ENCODE peak calls at places on chromosomes 11 and 22, in five cellular contexts. Q is A549, C is foreskin fibroblast, T is keratinocyte, Y is HL-60. H is an unnamed sample.

GRCh38 chr11:26983645-26984044 is 10.3 kb upstream of the FIBIN start:
- DNase-seq in Y (no peak), C (no peak), Q (no peak), T (no peak), H (no peak)

GRCh38 chr22:35150163-35151107 is 84.5 kb downstream of the ISX start:
- DNase-seq in Y (peak; percentile 62), T (no peak), C (peak; percentile 49), Q (peak; percentile 37), H (no peak)

GRCh38 chr22:41561788-41562187 is 978 bp downstream of the CSDC2 start:
- DNase-seq in T (no peak), Y (no peak), Q (no peak), C (no peak), H (no peak)

GRCh38 chr11:100442017-100442416 is 245.1 kb upstream of the ARHGAP42 start:
- DNase-seq in Y (no peak), T (no peak), Q (no peak), C (no peak), H (no peak)

GRCh38 chr11:128039140-128040021 is 548.0 kb downstream of the ETS1 start:
- DNase-seq in T (no peak), C (peak; percentile 94), Y (peak; percentile 97), Q (no peak), H (peak; percentile 57)

GRCh38 chr11:3095712-3096361 is 38.6 kb upstream of the CARS1 start:
- DNase-seq in Y (no peak), Q (no peak), C (peak; percentile 89), T (no peak), H (no peak)

GRCh38 chr22:44100411-44100810 is 76.3 kb downstream of the PARVB start:
- DNase-seq in Y (no peak), T (no peak), C (no peak), Q (no peak), H (no peak)

GRCh38 chr11:46489668-46490560 is 98.3 kb upstream of the CHRM4 start:
- DNase-seq in Q (peak; percentile 66), T (no peak), C (peak; percentile 65), Y (peak; percentile 50), H (no peak)

GRCh38 chr11:9363954-9364912 is 20.2 kb upstream of the IPO7 start:
- DNase-seq in Y (peak; percentile 95), C (peak; percentile 99), T (peak; percentile 91), Q (peak; percentile 99), H (peak; percentile 91)
- TF ChIP-seq CTCF in Y (no peak), C (no peak), T (no peak), Q (no peak), H (peak; percentile 2)

DNA sequence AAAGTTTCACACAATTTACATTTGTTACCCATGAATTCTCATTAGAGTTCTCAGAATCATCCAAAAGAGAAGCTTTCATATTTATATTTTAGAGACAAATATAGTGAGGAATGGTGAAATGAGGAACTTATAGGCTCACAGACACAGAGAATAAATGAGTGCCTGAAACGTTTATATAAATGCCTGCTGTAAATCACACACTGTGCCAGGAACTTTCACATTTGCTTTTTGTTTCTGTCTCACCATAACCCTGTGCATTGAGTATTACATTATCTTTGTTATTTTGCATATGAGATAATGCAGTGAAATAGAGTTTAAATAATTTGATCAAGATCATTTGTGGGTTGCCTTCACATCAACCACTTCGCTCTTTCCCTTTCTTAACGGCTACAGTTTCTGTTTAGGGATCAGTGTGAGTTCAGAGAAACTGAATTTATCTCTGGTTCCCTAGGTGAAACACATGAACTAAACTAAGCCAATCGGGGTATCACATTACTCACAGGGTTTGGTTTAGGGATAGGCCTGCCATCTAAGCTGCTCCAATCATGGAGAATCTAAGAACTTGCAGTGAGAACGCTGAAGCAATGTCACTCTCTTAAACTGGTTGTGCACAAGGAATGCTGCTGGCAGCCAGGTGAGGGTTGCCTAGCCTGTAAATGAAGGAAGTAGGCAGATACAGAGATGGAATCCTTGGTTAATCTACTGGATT is 1339.2 kb upstream of the TENM4 start:
- DNase-seq in T (no peak), Q (no peak), C (no peak), Y (no peak), H (no peak)
- H3K4me3 ChIP-seq in T (no peak overlapping the region), Q (no peak overlapping the region), C (no peak overlapping the region), Y (no peak overlapping the region), H (no peak overlapping the region)

GRCh38 chr11:86414032-86414431 is 39.3 kb downstream of the CCDC81 start:
- DNase-seq in T (peak; percentile 25), Y (no peak), C (no peak), Q (no peak), H (no peak)

GRCh38 chr11:86403458-86403857 is 28.8 kb downstream of the CCDC81 start:
- DNase-seq in T (no peak), C (no peak), Q (no peak), Y (no peak), H (no peak)

DNA sequence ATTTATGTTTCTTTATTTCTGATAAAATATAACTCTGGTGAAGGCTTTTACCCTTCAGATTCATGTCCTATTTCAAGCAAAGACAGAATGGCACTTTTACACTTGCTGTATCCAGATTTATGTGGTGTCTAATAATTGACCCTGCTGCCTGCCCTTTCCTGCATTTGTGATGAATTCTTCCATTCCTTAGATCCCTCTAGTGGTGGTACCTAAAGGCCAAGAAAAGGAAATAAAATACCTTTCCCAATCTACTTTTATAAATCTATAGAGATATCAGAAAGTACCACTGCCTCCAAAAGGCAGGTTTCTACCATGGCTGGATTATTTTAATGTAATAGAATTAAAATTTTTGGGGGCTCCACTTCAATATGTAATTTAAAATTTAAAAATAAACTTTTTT is 34.2 kb downstream of the CCDC81 start:
- DNase-seq in T (no peak), Y (no peak), C (peak; percentile 34), Q (no peak), H (no peak)
- TF ChIP-seq CTCF in T (peak; percentile 22), Y (no peak), C (peak; percentile 33), Q (peak; percentile 39), H (no peak)

GRCh38 chr22:39150848-39151215 is 1.6 kb downstream of the CBX7 start:
- DNase-seq in T (no peak), Y (no peak), Q (no peak), C (peak; percentile 25), H (no peak)
- H3K4me3 ChIP-seq in T (no peak overlapping the region), Y (no peak overlapping the region), Q (no peak overlapping the region), C (no peak overlapping the region), H (no peak overlapping the region)

GRCh38 chr11:44566952-44567875 is 1.8 kb downstream of the CD82 start:
- DNase-seq in Y (no peak), Q (no peak), C (no peak), T (no peak), H (no peak)
- TF ChIP-seq CTCF in Y (no peak), Q (no peak), C (no peak), T (peak; percentile 42), H (peak; percentile 6)

GRCh38 chr11:111440416-111441205 is 61.5 kb upstream of the POU2AF1 start:
- DNase-seq in C (no peak), T (no peak), Q (no peak), Y (no peak), H (no peak)
- H3K4me3 ChIP-seq in C (no peak overlapping the region), T (no peak overlapping the region), Q (no peak overlapping the region), Y (no peak overlapping the region), H (no peak overlapping the region)

DNA sequence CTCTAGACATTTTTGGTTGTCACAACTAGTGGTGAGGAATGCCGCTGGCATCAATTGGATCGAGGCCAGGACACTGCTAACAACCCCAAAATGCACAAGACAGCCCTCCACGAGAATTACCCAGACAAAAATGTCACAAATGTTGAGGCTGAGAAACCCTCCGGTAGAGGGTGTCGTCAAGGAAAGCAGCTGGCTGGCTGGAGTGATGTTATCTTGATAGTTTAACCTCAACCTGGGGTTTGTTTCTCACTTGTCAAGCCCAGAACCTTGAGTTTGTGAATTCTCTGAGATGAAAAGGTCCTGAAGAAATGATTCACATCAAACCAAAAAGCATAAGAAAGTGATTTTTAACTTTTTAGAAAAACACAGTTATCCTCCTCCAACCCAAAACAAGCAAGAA is 21.1 kb upstream of the TMPRSS13 start:
- DNase-seq in Y (peak; percentile 26), C (peak; percentile 18), T (no peak), Q (no peak), H (no peak)
- TF ChIP-seq CTCF in Y (no peak), C (no peak), T (no peak), Q (no peak), H (no peak)

DNA sequence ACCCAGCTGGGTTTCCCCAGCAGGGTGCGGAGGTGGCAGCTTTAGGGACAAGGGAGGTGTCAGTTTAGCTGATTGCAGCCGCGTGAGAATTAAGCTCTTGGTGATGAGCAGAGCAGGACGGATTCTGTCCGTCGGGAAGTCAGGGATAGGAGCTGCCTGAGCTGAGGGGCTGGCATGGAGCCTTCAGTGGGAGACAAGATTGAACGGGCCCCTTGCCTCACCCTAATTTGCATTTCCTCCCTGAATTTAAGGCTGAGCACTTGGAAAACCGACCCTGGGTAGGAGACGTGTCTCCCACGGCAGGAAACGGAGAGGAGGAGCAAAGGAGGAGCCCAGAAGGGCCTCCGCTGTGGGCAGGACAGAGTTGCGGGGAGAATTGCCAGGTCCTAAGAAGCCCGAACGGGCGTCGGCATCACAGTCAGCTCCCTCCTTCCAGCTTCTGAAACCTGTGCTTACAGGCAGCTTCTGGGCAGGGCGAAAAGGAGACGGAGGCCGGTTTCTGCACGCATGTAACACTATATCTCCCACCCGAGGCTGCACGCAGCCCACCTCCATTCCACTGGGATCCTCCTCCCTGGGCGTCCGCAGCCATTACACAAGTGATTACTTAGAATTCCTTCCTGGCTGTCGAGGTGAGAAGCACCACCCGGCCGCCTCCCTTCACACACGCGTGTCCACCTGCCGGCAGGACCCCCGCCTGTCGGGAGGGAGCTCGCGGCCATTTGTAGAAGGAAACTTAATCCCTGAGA is 345.8 kb downstream of the BRD1 start:
- DNase-seq in C (no peak), Y (no peak), T (no peak), Q (no peak), H (no peak)
- H3K4me3 ChIP-seq in C (no peak overlapping the region), Y (no peak overlapping the region), T (no peak overlapping the region), Q (peak overlapping the region; percentile 33), H (no peak overlapping the region)